ENCODE peak calls at places on chromosomes 3 and 15, in four cellular contexts. R, C, Z and Y are unnamed samples.

GRCh38 chr3:167780214-167780613 is 44.7 kb downstream of the SERPINI1 start:
- DNase-seq in R (no peak), C (no peak), Z (no peak), Y (no peak)

GRCh38 chr3:129500334-129500658 is 28.1 kb upstream of the RHO start:
- DNase-seq in R (no peak), C (no peak), Z (no peak), Y (no peak)

GRCh38 chr3:136728918-136729317 is 23.3 kb downstream of the STAG1 start:
- DNase-seq in R (no peak), C (peak; percentile 67), Z (no peak), Y (no peak)

GRCh38 chr3:49602877-49603411 is 48.7 kb downstream of the BSN start:
- DNase-seq in R (no peak), C (no peak), Z (peak; percentile 63), Y (no peak)

GRCh38 chr3:186825294-186825821 is 17.2 kb upstream of the ADIPOQ start:
- DNase-seq in R (no peak), C (peak; percentile 77), Z (no peak), Y (no peak)

GRCh38 chr15:69303337-69304175 is 4.8 kb downstream of the PAQR5 start:
- DNase-seq in R (no peak), C (peak; percentile 55), Z (no peak), Y (peak; percentile 58)

GRCh38 chr3:75001330-75001729 is 386.9 kb upstream of the CNTN3 start:
- DNase-seq in R (no peak), C (peak; percentile 4), Z (no peak), Y (peak; percentile 9)

GRCh38 chr3:100611221-100611620 is 1.8 kb downstream of the ADGRG7 start:
- DNase-seq in R (no peak), C (no peak), Z (no peak), Y (no peak)

GRCh38 chr3:16658004-16658932 is 53.0 kb upstream of the DAZL start:
- DNase-seq in R (no peak), C (no peak), Z (no peak), Y (no peak)

GRCh38 chr15:41892621-41893421 is 1.0 kb downstream of the SPTBN5 start:
- DNase-seq in R (no peak), C (no peak), Z (no peak), Y (no peak)

GRCh38 chr3:141643391-141643790 is 94.7 kb upstream of the RNF7 start:
- DNase-seq in R (no peak), C (peak; percentile 41), Z (no peak), Y (no peak)

GRCh38 chr3:16849240-16849639 is 35.5 kb upstream of the PLCL2 start:
- DNase-seq in R (no peak), C (peak; percentile 2), Z (no peak), Y (no peak)

GRCh38 chr15:42421376-42421775 is 62.1 kb downstream of the CAPN3 start:
- DNase-seq in R (no peak), C (no peak), Z (no peak), Y (no peak)

GRCh38 chr3:28853830-28854229 is 427.0 kb upstream of the RBMS3 start:
- DNase-seq in R (no peak), C (peak; percentile 45), Z (no peak), Y (no peak)

GRCh38 chr15:90588427-90588826 is 58.7 kb downstream of the CRTC3 start:
- DNase-seq in R (no peak), C (peak; percentile 78), Z (no peak), Y (no peak)
- H3K4me1 ChIP-seq in R (peaks cover 2% of the 10 kb centered on the region), C (peaks cover 13% of the 10 kb centered on the region), Z (no peaks in the 10 kb centered on the region), Y (peaks cover 32% of the 10 kb centered on the region)

DNA sequence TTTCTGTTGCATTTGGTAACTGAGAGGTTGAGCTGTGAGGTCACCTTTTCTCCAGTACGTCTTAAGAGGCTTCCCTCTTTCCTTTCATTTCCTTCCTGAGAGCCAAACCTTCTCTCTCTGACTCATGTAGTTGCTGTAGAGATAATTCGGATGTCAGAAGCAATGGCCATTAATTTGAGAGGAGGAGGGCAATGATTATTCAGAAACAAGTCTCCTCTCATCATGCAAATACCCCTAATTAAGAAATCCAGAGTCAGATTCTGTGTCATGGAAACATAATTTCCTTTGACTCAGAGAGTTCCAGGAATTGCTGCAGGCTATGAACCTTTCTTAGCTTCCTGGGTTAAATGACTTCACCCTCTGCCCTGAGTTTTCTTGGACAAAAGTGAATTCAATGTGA is 59.0 kb upstream of the GSK3B start:
- DNase-seq in R (no peak), C (peak; percentile 86), Z (no peak), Y (no peak)
- TF ChIP-seq CEBPB in R (no peak), C (no peak), Z (no peak), Y (no peak)

DNA sequence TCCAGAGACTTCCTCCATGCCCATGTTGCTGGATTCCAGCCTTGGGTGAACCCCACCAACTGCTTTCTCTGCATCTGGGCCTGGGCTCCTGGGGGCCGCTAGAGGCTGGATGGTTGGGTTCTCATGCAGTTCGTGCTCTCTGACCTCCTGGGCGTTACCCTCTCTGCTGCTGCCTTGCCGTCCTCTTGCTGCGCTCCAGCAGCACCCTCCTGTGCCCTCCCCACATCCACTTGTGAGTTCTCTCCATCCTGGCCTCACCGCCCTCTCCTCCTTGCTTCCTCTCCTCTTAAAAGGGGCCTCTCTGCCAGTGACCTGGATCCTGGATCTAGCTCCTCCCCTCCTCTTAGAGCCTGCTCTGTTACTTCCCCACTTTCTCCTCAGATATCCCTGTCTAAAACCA is 43.7 kb downstream of the CHCHD6 start:
- DNase-seq in R (no peak), C (no peak), Z (no peak), Y (no peak)
- H3K4me1 ChIP-seq in R (peaks cover 13% of the 10 kb centered on the region), C (peaks cover 13% of the 10 kb centered on the region), Z (peaks cover 24% of the 10 kb centered on the region), Y (peaks cover 25% of the 10 kb centered on the region)

GRCh38 chr15:70526974-70527325 is 236.4 kb downstream of the UACA start:
- DNase-seq in R (no peak), C (no peak), Z (no peak), Y (no peak)
- TF ChIP-seq CEBPB in R (no peak), C (no peak), Z (no peak), Y (no peak)

GRCh38 chr15:52787123-52787503 is 3.0 kb downstream of the ONECUT1 start:
- DNase-seq in R (no peak), C (no peak), Z (no peak), Y (no peak)

GRCh38 chr15:52787549-52788098 is 2.5 kb downstream of the ONECUT1 start:
- DNase-seq in R (no peak), C (no peak), Z (no peak), Y (no peak)

GRCh38 chr15:52785672-52786406 is 4.3 kb downstream of the ONECUT1 start:
- DNase-seq in R (no peak), C (no peak), Z (no peak), Y (no peak)

GRCh38 chr15:52784799-52785671 is 5.1 kb downstream of the ONECUT1 start:
- DNase-seq in R (no peak), C (no peak), Z (no peak), Y (no peak)

GRCh38 chr15:52786436-52787122 is 3.6 kb downstream of the ONECUT1 start:
- DNase-seq in R (no peak), C (no peak), Z (no peak), Y (no peak)
- H3K4me1 ChIP-seq in R (peaks cover 62% of the 10 kb centered on the region), C (peaks cover 5% of the 10 kb centered on the region), Z (peaks cover 9% of the 10 kb centered on the region), Y (peaks cover 10% of the 10 kb centered on the region)

GRCh38 chr15:52183562-52184173 is 7.5 kb downstream of the GNB5 start:
- DNase-seq in R (no peak), C (peak; percentile 39), Z (no peak), Y (peak; percentile 43)
- TF ChIP-seq CEBPB in R (no peak), C (no peak), Z (no peak), Y (no peak)

DNA sequence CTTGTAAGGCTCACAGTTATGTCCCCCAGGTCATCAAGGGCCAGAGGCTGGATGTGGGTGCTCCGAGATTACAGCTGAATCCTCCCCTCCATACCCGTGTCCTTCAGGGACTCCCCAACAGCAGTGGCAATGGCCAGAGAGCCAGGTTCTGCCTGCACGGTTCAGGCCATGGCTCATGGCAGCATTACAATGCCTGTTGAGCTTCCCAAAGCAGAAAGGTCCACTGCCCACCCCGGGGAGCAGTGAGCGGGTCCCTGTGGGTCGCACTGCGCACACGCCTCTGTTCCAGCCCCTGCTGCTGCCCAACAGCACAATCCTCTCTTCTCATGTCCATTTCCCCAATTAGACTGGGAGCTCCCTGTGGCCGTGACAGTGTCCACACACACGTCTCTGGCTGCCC is 80.6 kb downstream of the VGLL4 start:
- DNase-seq in R (no peak), C (no peak), Z (no peak), Y (no peak)
- H3K4me1 ChIP-seq in R (no peaks in the 10 kb centered on the region), C (peaks cover 24% of the 10 kb centered on the region), Z (peaks cover 12% of the 10 kb centered on the region), Y (peaks cover 9% of the 10 kb centered on the region)

GRCh38 chr3:189459231-189459630 is 172.0 kb upstream of the TP63 start:
- DNase-seq in R (no peak), C (no peak), Z (no peak), Y (no peak)

GRCh38 chr3:189457201-189457607 is 174.0 kb upstream of the TP63 start:
- DNase-seq in R (no peak), C (no peak), Z (no peak), Y (no peak)

GRCh38 chr3:189457666-189458065 is 173.5 kb upstream of the TP63 start:
- DNase-seq in R (no peak), C (no peak), Z (no peak), Y (no peak)

GRCh38 chr3:189460511-189460910 is 170.7 kb upstream of the TP63 start:
- DNase-seq in R (no peak), C (no peak), Z (no peak), Y (no peak)

GRCh38 chr3:189458536-189458935 is 172.7 kb upstream of the TP63 start:
- DNase-seq in R (no peak), C (no peak), Z (no peak), Y (no peak)
- TF ChIP-seq CEBPB in R (no peak), C (no peak), Z (no peak), Y (no peak)